ENCODE peak calls at places on chromosomes 6 and 20, in eight cellular contexts. Y, T, M, A, X, V, L and U are unnamed samples.

GRCh38 chr6:165726290-165726875 is 63.3 kb upstream of the PDE10A start:
- DNase-seq in X (no peak), Y (no peak), V (no peak), L (no peak), A (no peak), M (no peak), T (no peak), U (no peak)

GRCh38 chr6:37170273-37171140 is 555 bp downstream of the PIM1 start:
- DNase-seq in L (peak; percentile 80), T (peak; percentile 44), X (peak; percentile 60), V (no peak), Y (peak; percentile 33), A (peak; percentile 89), M (peak; percentile 52), U (peak; percentile 61)

GRCh38 chr20:44706371-44707258 is 8.6 kb upstream of the CCN5 start:
- DNase-seq in Y (no peak), V (no peak), X (no peak), M (no peak), T (no peak), L (no peak), A (no peak), U (no peak)

GRCh38 chr20:19552144-19552895 is 205.7 kb upstream of the RIN2 start:
- DNase-seq in M (no peak), A (no peak), L (peak; percentile 75), T (peak; percentile 8), X (peak; percentile 14), V (no peak), Y (no peak), U (peak; percentile 48)

GRCh38 chr6:19210849-19211590 is 626.1 kb upstream of the ID4 start:
- DNase-seq in L (peak; percentile 40), Y (peak; percentile 22), X (peak; percentile 1), M (no peak), A (peak; percentile 26), V (no peak), T (peak; percentile 13), U (peak; percentile 44)

GRCh38 chr6:156597130-156597529 is 180.0 kb upstream of the ARID1B start:
- DNase-seq in M (no peak), T (no peak), L (no peak), A (no peak), Y (no peak), X (no peak), V (no peak), U (no peak)

GRCh38 chr20:38200646-38201045 is 35.6 kb upstream of the TGM2 start:
- DNase-seq in A (no peak), T (no peak), X (no peak), M (no peak), L (no peak), V (no peak), Y (no peak), U (peak; percentile 37)

GRCh38 chr6:137711929-137712328 is 155.1 kb upstream of the TNFAIP3 start:
- DNase-seq in V (no peak), T (no peak), M (no peak), X (no peak), Y (no peak), A (no peak), L (no peak), U (no peak)

GRCh38 chr6:18823782-18824386 is 436.7 kb downstream of the RNF144B start:
- DNase-seq in T (no peak), X (peak; percentile 11), A (no peak), Y (no peak), V (no peak), L (peak; percentile 17), M (no peak), U (peak; percentile 63)

GRCh38 chr6:167589615-167589940 is 237.1 kb upstream of the AFDN start:
- DNase-seq in M (no peak), A (no peak), X (no peak), Y (no peak), V (no peak), T (no peak), L (no peak), U (no peak)

GRCh38 chr6:129612440-129612839 is 97.5 kb downstream of the ARHGAP18 start:
- DNase-seq in V (no peak), L (no peak), T (no peak), A (no peak), Y (no peak), M (no peak), X (no peak), U (no peak)

GRCh38 chr6:106309766-106310373 is 15.7 kb downstream of the ATG5 start:
- DNase-seq in T (no peak), X (peak; percentile 40), V (no peak), M (no peak), Y (no peak), A (no peak), L (no peak), U (no peak)

GRCh38 chr20:53685070-53685595 is 91.5 kb upstream of the ZNF217 start:
- DNase-seq in Y (no peak), A (no peak), M (no peak), T (no peak), V (no peak), L (no peak), X (no peak), U (no peak)

GRCh38 chr20:42978184-42978974 is 211.3 kb downstream of the PTPRT start:
- DNase-seq in M (no peak), T (no peak), Y (no peak), L (no peak), X (no peak), V (no peak), A (no peak), U (no peak)

GRCh38 chr6:121897337-121897760 is 461.9 kb downstream of the GJA1 start:
- DNase-seq in X (peak; percentile 54), V (no peak), M (no peak), A (no peak), T (no peak), L (no peak), Y (no peak), U (no peak)

GRCh38 chr6:42451146-42451594 is 556 bp downstream of the TRERF1 start:
- DNase-seq in X (no peak), Y (no peak), M (no peak), V (no peak), T (no peak), L (no peak), A (no peak), U (no peak)

GRCh38 chr6:49499623-49500022 is at the start of gene GLYATL3:
- DNase-seq in T (no peak), M (no peak), X (no peak), A (no peak), L (no peak), V (no peak), Y (no peak), U (no peak)

GRCh38 chr6:118869894-118870665 is 23.9 kb upstream of the ASF1A start:
- DNase-seq in L (no peak), X (peak; percentile 69), V (no peak), T (no peak), A (no peak), M (no peak), Y (no peak), U (no peak)

GRCh38 chr6:37663016-37663810 is 34.5 kb downstream of the MDGA1 start:
- DNase-seq in X (peak; percentile 43), A (no peak), L (no peak), M (no peak), T (no peak), V (no peak), Y (no peak), U (no peak)

GRCh38 chr6:33321227-33321626 is 3.7 kb upstream of the ZBTB22 start:
- DNase-seq in A (no peak), T (no peak), L (no peak), V (no peak), M (no peak), X (no peak), Y (no peak), U (no peak)
- H3K4me3 ChIP-seq in A (no peak overlapping the region), T (no peak overlapping the region), L (no peak overlapping the region), V (no peak overlapping the region), M (peak overlapping the region; percentile 88), X (no peak overlapping the region), Y (no peak overlapping the region), U (no peak overlapping the region)

GRCh38 chr6:53428886-53429285 is 80.1 kb upstream of the ELOVL5 start:
- DNase-seq in L (no peak), A (no peak), X (no peak), V (no peak), Y (no peak), M (no peak), T (no peak), U (no peak)

GRCh38 chr6:53424976-53425718 is 76.4 kb upstream of the ELOVL5 start:
- DNase-seq in A (no peak), Y (no peak), V (no peak), M (no peak), T (no peak), X (no peak), L (no peak), U (no peak)

GRCh38 chr6:53424300-53424699 is 75.5 kb upstream of the ELOVL5 start:
- DNase-seq in V (no peak), L (no peak), Y (no peak), T (no peak), A (no peak), M (no peak), X (no peak), U (no peak)

GRCh38 chr6:53426117-53426516 is 77.4 kb upstream of the ELOVL5 start:
- DNase-seq in Y (no peak), T (no peak), L (no peak), V (no peak), A (no peak), X (no peak), M (no peak), U (no peak)

GRCh38 chr6:53426544-53427270 is 78.0 kb upstream of the ELOVL5 start:
- DNase-seq in X (no peak), T (no peak), M (no peak), Y (no peak), L (no peak), V (no peak), A (no peak), U (no peak)
- H3K4me1 ChIP-seq in X (no peaks in the 10 kb centered on the region), T (no peaks in the 10 kb centered on the region), M (peaks cover 6% of the 10 kb centered on the region), Y (no peaks in the 10 kb centered on the region), L (no peaks in the 10 kb centered on the region), V (no peaks in the 10 kb centered on the region), A (no peaks in the 10 kb centered on the region), U (no peaks in the 10 kb centered on the region)

GRCh38 chr20:49261173-49261572 is 16.7 kb downstream of the ZNFX1 start:
- DNase-seq in T (no peak), A (no peak), X (no peak), M (no peak), Y (no peak), V (no peak), L (no peak), U (no peak)
- H3K4me3 ChIP-seq in T (no peak overlapping the region), A (no peak overlapping the region), X (no peak overlapping the region), M (no peak overlapping the region), Y (no peak overlapping the region), V (no peak overlapping the region), L (no peak overlapping the region), U (no peak overlapping the region)

DNA sequence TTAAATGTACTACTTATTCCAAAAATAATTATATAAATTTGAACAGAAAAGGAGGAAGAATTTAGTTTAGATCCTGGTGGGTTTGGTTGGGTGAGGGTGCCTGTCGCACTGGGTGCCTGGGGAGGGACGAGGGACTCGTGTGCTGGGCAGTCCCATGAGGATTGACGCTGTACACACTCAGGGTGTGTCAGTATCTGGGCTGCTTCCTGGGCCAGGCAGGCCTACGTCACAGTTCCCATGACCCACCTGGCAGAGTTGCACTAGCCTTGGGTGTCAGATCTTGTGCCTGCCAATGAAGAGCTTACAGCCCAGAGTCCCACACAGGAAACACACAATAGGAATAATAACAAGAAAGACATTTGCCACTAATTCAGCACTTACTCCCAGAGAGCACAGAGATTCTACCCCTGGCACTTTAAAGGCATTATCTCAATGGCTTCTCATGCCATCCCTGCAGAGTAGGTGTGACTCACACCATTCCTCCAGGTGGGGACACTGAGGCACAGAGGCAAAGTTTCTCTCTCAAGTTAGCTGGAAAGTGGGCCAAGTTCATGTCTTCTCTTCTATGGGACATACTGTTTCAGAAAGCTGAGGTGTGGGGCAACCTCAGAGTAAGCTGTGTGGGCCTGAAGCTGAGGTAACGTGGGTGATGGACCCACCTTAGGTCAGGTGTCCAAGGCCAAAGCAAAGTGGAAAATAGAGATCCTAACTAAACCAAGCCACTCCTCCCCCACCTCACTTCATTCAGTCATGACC is 1.3 kb upstream of the SDCBP2 start:
- DNase-seq in A (peak; percentile 86), X (peak; percentile 53), Y (peak; percentile 78), M (no peak), L (peak; percentile 37), T (peak; percentile 70), V (no peak), U (no peak)
- H3K4me1 ChIP-seq in A (peaks cover 42% of the 10 kb centered on the region), X (no peaks in the 10 kb centered on the region), Y (peaks cover 68% of the 10 kb centered on the region), M (peaks cover 33% of the 10 kb centered on the region), L (peaks cover 35% of the 10 kb centered on the region), T (peaks cover 19% of the 10 kb centered on the region), V (peaks cover 22% of the 10 kb centered on the region), U (peaks cover 28% of the 10 kb centered on the region)